ENCODE peak calls at places on chromosomes 16 and 17, in six cellular contexts. S, L, Q, A, U and X are unnamed samples.

GRCh38 chr17:50506298-50506697 is 1.9 kb upstream of the MYCBPAP start:
- DNase-seq in S (no peak), L (no peak), Q (no peak), A (no peak), U (no peak), X (no peak)

GRCh38 chr17:45851464-45851863 is 6.8 kb downstream of the SPPL2C start:
- DNase-seq in S (no peak), L (no peak), Q (no peak), A (no peak), U (no peak), X (no peak)

GRCh38 chr17:35087731-35088646 is 24.5 kb upstream of the RFFL start:
- DNase-seq in S (peak), L (no peak), Q (no peak), A (peak), U (peak), X (peak)

GRCh38 chr17:34161600-34161999 is 93.5 kb upstream of the CCL2 start:
- DNase-seq in S (no peak), L (no peak), Q (no peak), A (no peak), U (no peak), X (no peak)

GRCh38 chr16:62135903-62136302 is 99.7 kb upstream of the CDH8 start:
- DNase-seq in S (no peak), L (no peak), Q (no peak), A (no peak), U (peak), X (peak)

GRCh38 chr16:12458591-12459400 is 344.9 kb downstream of the CPPED1 start:
- DNase-seq in S (no peak), L (no peak), Q (no peak), A (no peak), U (no peak), X (no peak)

GRCh38 chr17:19610879-19611278 is 37.7 kb upstream of the ALDH3A2 start:
- DNase-seq in S (no peak), L (no peak), Q (no peak), A (no peak), U (no peak), X (no peak)

GRCh38 chr17:82528484-82529265 is 9.1 kb downstream of the FOXK2 start:
- DNase-seq in S (peak), L (peak), Q (no peak), A (no peak), U (peak), X (peak)

DNA sequence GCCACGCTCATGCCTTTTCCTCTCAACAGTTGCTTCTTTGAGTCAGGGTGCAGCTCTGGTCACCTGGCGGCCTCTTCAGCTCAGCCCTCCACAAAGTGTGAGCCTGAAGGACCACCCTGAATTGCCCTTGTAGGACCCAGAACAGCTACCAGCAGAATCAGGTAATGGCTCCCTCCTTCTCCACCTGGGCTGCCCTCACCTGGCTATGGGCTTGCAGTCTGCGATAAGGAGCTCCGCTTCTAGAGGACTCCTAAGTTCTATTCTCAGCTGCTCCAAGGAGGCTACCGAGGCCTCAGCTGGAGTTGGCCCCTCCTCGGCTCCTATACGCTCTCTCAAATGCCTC is 13.4 kb downstream of the SMIM5 start:
- DNase-seq in S (no peak), L (no peak), Q (no peak), A (no peak), U (no peak), X (no peak)
- H3K4me3 ChIP-seq in S (peak), L (no peak), Q (no peak), A (no peak), U (no peak), X (no peak)

DNA sequence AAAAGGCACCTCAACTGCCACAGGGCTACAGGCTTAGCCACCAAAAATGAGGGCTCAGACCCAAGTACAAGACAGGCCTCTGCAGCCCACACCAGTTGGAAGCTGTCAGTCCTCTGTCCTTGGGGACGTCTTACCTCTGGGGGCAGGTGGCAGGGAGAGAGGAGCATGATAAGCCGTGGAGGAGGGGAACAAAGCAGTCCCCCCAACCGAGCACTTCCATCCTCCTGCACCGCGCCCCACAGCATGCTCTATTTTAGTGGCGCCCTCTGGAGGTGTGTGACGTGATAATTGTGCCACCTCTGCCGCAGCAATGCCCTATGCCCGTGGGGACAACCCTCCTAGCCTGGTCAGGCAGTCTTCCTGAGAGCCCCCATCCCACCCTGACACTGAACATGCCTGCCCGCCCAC is 13.6 kb downstream of the G6PC3 start:
- DNase-seq in S (no peak), L (no peak), Q (no peak), A (no peak), U (no peak), X (no peak)
- TF ChIP-seq CTCF in S (peak), L (peak), Q (peak), A (no peak), U (no peak), X (peak)

DNA sequence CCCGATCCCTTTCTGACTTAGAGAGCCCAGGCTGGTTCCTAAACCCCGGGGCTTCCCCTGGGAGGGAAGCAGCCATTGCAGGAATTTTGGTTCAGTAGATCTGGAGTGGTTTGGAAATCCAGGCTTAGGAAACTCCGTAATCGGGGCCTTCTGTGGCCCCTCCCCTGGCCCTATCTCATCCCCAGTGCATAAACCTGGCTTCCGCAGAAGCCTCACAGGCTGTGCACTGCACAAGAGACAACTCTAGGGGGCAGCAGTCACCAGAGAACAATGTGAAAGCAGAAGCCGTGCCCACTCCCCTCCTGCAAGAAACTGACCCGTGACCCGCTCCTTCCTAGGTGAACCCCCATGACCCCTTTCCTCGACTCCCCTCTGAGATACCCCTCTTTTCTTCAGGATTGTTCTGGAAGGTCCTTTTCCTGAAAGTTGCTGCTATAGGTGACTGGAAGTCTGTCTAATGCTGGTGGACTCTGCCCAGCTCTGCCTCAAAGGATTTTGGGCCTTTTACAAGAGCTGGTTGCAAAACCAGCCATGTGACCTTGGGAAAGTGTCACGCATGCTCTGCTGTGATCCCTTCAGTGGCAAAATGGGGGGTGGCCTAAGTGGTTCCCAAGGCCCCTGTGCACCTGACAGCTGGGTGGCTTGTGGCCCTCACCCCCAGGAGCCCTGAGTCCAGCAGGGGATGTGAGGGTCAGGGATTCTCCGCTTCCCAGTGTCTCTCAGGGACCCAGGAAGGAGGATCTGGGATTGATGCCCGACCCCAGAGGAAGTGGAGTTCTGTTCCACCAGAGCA is 14.4 kb downstream of the GUCY2D start:
- DNase-seq in S (peak), L (no peak), Q (no peak), A (peak), U (no peak), X (peak)
- H3K4me3 ChIP-seq in S (peak), L (peak), Q (peak), A (no peak), U (no peak), X (no peak)

DNA sequence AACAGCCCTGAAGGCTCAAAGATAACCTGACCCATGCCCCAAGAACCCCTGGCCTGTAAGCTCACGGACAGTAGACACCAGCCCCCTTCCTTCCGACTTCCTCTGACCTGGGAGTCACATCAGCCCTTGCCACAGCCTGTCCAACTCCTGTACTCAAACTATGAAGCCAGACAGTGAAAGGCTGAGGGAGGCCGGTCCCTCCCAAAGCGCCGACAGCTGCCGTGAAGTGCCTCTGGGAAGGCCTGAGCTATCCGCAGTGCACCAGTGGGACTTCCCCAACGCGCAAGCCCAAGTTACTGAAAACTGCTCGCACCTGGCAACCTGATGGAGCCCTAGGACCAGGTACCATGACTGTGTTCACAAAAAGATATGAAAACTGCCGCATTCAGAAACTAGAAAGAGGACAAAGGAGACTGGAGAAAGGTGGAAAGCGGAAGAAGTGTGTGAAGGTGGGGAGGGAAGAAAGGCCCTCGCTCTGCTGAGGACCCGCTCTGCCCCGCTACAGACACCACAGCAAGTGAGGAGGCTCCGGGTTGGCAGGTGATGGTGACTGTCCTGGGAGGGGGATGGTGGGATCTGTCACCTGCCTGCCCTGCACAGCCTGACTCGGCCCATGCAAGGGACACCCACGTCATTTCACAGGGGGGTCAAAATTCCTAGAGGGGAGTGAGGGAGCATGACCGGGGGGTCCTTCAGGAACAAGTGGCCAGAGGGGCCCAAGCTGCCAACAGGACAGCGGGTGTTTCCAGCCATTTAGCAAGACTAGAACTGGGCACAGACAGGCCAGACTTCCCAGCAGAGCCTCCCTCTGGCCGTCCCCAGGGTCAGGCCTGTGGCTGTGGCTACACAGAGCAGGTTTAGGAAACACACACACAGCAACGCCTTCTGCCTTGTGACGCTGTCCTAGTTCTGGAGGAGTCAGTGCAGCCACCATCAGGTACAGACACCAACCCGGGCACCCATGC is 13.1 kb upstream of the TRAP1 start:
- DNase-seq in S (no peak), L (no peak), Q (no peak), A (no peak), U (no peak), X (no peak)
- TF ChIP-seq CTCF in S (no peak), L (no peak), Q (no peak), A (no peak), U (no peak), X (no peak)

GRCh38 chr16:48497932-48498760 is 111.8 kb downstream of the N4BP1 start:
- DNase-seq in S (no peak), L (no peak), Q (no peak), A (no peak), U (no peak), X (no peak)

GRCh38 chr16:48500981-48501380 is 109.0 kb downstream of the N4BP1 start:
- DNase-seq in S (no peak), L (no peak), Q (no peak), A (no peak), U (no peak), X (no peak)

GRCh38 chr16:48497129-48497528 is 111.9 kb upstream of the SIAH1 start:
- DNase-seq in S (no peak), L (no peak), Q (no peak), A (no peak), U (no peak), X (no peak)

GRCh38 chr16:48499822-48500440 is 110.0 kb downstream of the N4BP1 start:
- DNase-seq in S (peak), L (no peak), Q (peak), A (peak), U (peak), X (peak)

DNA sequence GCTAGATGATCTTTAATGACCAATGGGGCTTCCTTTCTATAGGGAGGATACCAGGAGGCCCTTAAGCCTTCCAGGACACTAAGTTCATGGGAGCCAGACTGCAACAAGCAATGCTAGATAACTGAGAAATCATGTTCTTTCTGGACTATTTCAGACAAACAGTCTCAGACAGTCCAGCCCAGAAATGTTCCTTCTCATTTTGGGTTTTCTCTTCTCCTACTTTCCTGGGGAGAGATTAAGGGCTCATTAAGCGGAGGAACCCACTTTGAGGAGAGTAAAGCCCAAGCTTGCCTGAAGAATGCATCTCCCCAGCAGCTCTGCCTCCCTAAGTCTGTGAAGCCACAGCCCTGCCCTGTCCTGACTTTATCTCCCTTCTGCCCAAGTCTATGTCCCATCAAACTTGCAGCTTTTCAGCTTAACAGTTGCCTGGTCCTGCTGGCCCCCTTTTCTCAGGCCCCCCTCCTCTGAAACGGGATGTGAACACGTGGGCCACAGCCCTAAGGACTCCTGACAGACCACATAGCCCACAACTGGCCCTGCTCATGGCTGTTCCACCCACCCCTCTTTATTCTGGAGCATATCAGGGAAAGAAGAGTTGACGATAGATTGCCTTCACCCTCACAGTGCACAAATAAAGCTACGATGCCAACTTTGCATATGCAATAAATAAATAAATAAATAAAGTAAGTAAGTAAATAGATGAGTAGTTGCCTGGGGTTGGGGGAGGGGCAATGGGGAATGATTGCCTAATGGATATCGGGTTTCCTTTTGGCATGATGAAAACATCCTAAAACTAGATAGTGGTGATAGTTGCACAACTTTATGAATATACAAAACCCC is 111.0 kb downstream of the N4BP1 start:
- DNase-seq in S (peak), L (no peak), Q (peak), A (peak), U (peak), X (peak)
- H3K4me3 ChIP-seq in S (no peak), L (no peak), Q (no peak), A (no peak), U (no peak), X (no peak)

GRCh38 chr17:4017377-4017776 is 53.1 kb upstream of the ATP2A3 start:
- DNase-seq in S (no peak), L (no peak), Q (no peak), A (no peak), U (no peak), X (no peak)
- TF ChIP-seq CTCF in S (peak), L (no peak), Q (no peak), A (peak), U (no peak), X (no peak)

DNA sequence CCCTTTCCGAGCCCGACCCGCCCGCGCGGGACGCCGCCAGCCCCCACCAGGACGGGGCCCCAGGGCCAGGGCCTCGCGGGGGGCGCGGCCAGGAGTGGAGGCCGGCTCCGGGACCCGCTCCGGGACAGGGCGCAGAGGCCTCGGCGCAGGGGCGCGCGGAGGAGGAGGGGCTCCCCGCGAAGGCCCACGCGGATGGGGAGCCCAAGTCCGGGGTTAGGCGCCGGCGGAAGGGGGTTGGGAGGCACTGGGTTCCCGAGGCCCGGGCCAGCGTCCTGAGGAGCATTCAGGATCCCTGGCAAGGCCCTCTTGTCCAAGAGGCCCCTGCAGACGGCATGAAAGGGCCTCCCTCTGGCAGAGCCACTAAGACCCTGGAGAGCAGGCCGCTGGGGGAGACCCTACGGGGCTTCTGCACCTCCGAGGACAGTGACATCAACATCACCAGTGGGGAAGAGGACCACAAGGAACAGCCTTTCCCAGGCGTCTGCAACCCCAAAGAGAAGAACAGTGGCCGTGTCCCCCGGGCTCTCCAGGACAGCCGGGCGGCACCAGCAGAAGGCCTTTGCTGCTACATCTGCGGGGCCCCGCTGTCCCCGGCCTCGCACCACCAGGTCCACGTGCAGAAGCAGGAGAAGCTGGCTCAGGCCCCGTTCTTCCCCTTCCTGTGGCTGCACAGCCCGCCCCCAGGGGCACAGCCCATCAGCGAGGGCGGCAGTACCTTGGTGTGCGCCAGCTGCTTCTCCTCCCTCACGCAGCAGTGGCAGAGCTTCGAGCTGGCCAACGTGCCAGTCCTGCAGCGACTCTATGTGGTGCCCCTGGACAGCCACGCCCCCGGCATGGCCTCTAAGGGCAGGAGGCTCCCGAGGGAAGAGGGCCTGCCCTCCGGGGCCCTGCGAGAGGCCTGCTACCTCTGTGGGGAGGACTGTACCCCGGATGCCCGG is 58.1 kb upstream of the CIBAR2 start:
- DNase-seq in S (no peak), L (no peak), Q (no peak), A (no peak), U (no peak), X (no peak)
- H3K4me3 ChIP-seq in S (peak), L (peak), Q (peak), A (peak), U (peak), X (peak)

GRCh38 chr17:16915752-16916556 is 56.0 kb downstream of the TNFRSF13B start:
- DNase-seq in S (peak), L (no peak), Q (no peak), A (peak), U (peak), X (no peak)
- TF ChIP-seq CTCF in S (peak), L (no peak), Q (peak), A (peak), U (peak), X (peak)